ENCODE peak calls at places on chromosomes 6 and 20, in five cellular contexts. H, D, W, C and Q are unnamed samples.

GRCh38 chr6:167802339-167802738 is 24.4 kb upstream of the AFDN start:
- DNase-seq in H (no peak), D (no peak), W (no peak), C (no peak), Q (no peak)

GRCh38 chr6:13470240-13471140 is 16.9 kb downstream of the GFOD1 start:
- DNase-seq in H (peak), D (no peak), W (no peak), C (no peak), Q (no peak)

GRCh38 chr6:80439721-80440488 is 333.4 kb downstream of the BCKDHB start:
- DNase-seq in H (no peak), D (no peak), W (no peak), C (no peak), Q (no peak)

GRCh38 chr6:28720357-28721231 is 194.9 kb downstream of the GPX5 start:
- DNase-seq in H (no peak), D (no peak), W (no peak), C (no peak), Q (no peak)

GRCh38 chr6:139539852-139540251 is 165.4 kb upstream of the CITED2 start:
- DNase-seq in H (no peak), D (peak), W (no peak), C (no peak), Q (peak)

GRCh38 chr6:116057766-116058165 is 2.9 kb downstream of the FRK start:
- DNase-seq in H (no peak), D (no peak), W (no peak), C (no peak), Q (no peak)

GRCh38 chr20:6636209-6637159 is 131.0 kb upstream of the BMP2 start:
- DNase-seq in H (peak), D (peak), W (no peak), C (no peak), Q (no peak)

GRCh38 chr20:6058684-6059295 is 4.9 kb upstream of the LRRN4 start:
- DNase-seq in H (no peak), D (no peak), W (no peak), C (peak), Q (no peak)

GRCh38 chr6:16803294-16804006 is 42.2 kb upstream of the ATXN1 start:
- DNase-seq in H (peak), D (no peak), W (no peak), C (no peak), Q (no peak)

GRCh38 chr20:841568-842546 is 8.3 kb downstream of the FAM110A start:
- DNase-seq in H (no peak), D (no peak), W (no peak), C (no peak), Q (no peak)

GRCh38 chr6:128047989-128048388 is 147.1 kb upstream of the THEMIS start:
- DNase-seq in H (no peak), D (no peak), W (no peak), C (no peak), Q (no peak)

GRCh38 chr6:84976516-84977420 is 212.4 kb upstream of the TBX18 start:
- DNase-seq in H (no peak), D (no peak), W (no peak), C (peak), Q (no peak)

GRCh38 chr6:36855750-36856149 is 16.5 kb upstream of the CPNE5 start:
- DNase-seq in H (no peak), D (no peak), W (no peak), C (no peak), Q (no peak)